ENCODE peak calls at places on chromosomes 6 and 20, in seven cellular contexts. P, M, V, K, R, S and Y are unnamed samples.

GRCh38 chr6:149979293-149979692 is 15.6 kb downstream of the ULBP1 start:
- DNase-seq in P (no peak), M (no peak), V (no peak), K (no peak), R (no peak), S (no peak), Y (no peak)

GRCh38 chr20:46683939-46684750 is 5.1 kb downstream of the TP53RK start:
- DNase-seq in P (peak), M (no peak), V (no peak), K (no peak), R (peak), S (peak), Y (peak)

GRCh38 chr20:10649080-10649816 is 24.6 kb downstream of the JAG1 start:
- DNase-seq in P (no peak), M (no peak), V (no peak), K (no peak), R (no peak), S (no peak), Y (no peak)

GRCh38 chr6:134750669-134751068 is 199.2 kb downstream of the ALDH8A1 start:
- DNase-seq in P (peak), M (no peak), V (no peak), K (no peak), R (peak), S (no peak), Y (peak)

GRCh38 chr6:121399971-121400370 is 35.5 kb upstream of the GJA1 start:
- DNase-seq in P (no peak), M (no peak), V (no peak), K (peak), R (no peak), S (no peak), Y (no peak)

GRCh38 chr20:60010689-60011417 is 52.6 kb downstream of the CDH26 start:
- DNase-seq in P (no peak), M (no peak), V (peak), K (no peak), R (no peak), S (no peak), Y (no peak)

GRCh38 chr6:72530750-72531149 is 91.1 kb upstream of the KCNQ5 start:
- DNase-seq in P (no peak), M (no peak), V (no peak), K (no peak), R (no peak), S (no peak), Y (no peak)

GRCh38 chr6:155077331-155077730 is 82.2 kb downstream of the TIAM2 start:
- DNase-seq in P (peak), M (no peak), V (no peak), K (no peak), R (no peak), S (no peak), Y (peak)

GRCh38 chr20:62741191-62741676 is 32.6 kb downstream of the NTSR1 start:
- DNase-seq in P (no peak), M (no peak), V (peak), K (no peak), R (peak), S (no peak), Y (peak)

GRCh38 chr20:54173653-54174451 is at the start of gene CYP24A1:
- DNase-seq in P (peak), M (no peak), V (peak), K (no peak), R (no peak), S (no peak), Y (peak)

GRCh38 chr6:88008411-88008810 is 39.2 kb upstream of the SPACA1 start:
- DNase-seq in P (no peak), M (no peak), V (no peak), K (no peak), R (no peak), S (peak), Y (peak)

GRCh38 chr20:47063407-47063806 is 168.8 kb downstream of the EYA2 start:
- DNase-seq in P (no peak), M (no peak), V (no peak), K (no peak), R (no peak), S (no peak), Y (no peak)

GRCh38 chr6:4364172-4364571 is 228.8 kb upstream of the ECI2 start:
- DNase-seq in P (no peak), M (no peak), V (no peak), K (no peak), R (no peak), S (no peak), Y (no peak)

GRCh38 chr20:62574612-62574993 is 67.7 kb upstream of the SLCO4A1 start:
- DNase-seq in P (no peak), M (no peak), V (peak), K (no peak), R (no peak), S (no peak), Y (no peak)